ENCODE peak calls at places on chromosomes 3 and 15, in six cellular contexts. P, J, X, Y, M and H are unnamed samples. For H3K27me3 and H3K9me3, the result is how much of the 10 kb centered on the place peaks cover.

GRCh38 chr3:149215474-149215873 is 6.2 kb downstream of the CP start:
- DNase-seq in P (no peak), J (no peak), X (peak), Y (no peak), M (no peak), H (no peak)

GRCh38 chr15:71124937-71125755 is 9.9 kb downstream of the THSD4 start:
- DNase-seq in P (no peak), J (peak), X (no peak), Y (no peak), M (no peak), H (no peak)

GRCh38 chr3:13709706-13710105 is 160.8 kb downstream of the FBLN2 start:
- DNase-seq in P (no peak), J (no peak), X (no peak), Y (peak), M (peak), H (no peak)

GRCh38 chr15:81235781-81236507 is 39.3 kb downstream of the IL16 start:
- DNase-seq in P (no peak), J (no peak), X (peak), Y (peak), M (no peak), H (peak)

GRCh38 chr3:127385540-127385870 is 97.7 kb upstream of the PRR20G start:
- DNase-seq in P (no peak), J (no peak), X (no peak), Y (no peak), M (peak), H (no peak)

GRCh38 chr3:8451696-8452095 is 49.9 kb upstream of the LMCD1 start:
- DNase-seq in P (no peak), J (no peak), X (peak), Y (no peak), M (no peak), H (no peak)

GRCh38 chr3:198019115-198019514 is 59.1 kb downstream of the LMLN start:
- DNase-seq in P (no peak), J (no peak), X (no peak), Y (no peak), M (no peak), H (no peak)

GRCh38 chr15:65049418-65049840 is 4.2 kb downstream of the SLC51B start:
- DNase-seq in P (peak), J (peak), X (peak), Y (peak), M (peak), H (peak)

GRCh38 chr15:83352124-83352523 is 67.7 kb upstream of the BNC1 start:
- DNase-seq in P (no peak), J (no peak), X (no peak), Y (no peak), M (no peak), H (no peak)

GRCh38 chr3:12367346-12367745 is 78.5 kb downstream of the PPARG start:
- DNase-seq in P (no peak), J (no peak), X (no peak), Y (no peak), M (no peak), H (no peak)

GRCh38 chr3:29426302-29427226 is 145.7 kb downstream of the RBMS3 start:
- DNase-seq in P (no peak), J (no peak), X (no peak), Y (no peak), M (no peak), H (no peak)

GRCh38 chr3:15521573-15521965 is at the start of gene COLQ:
- DNase-seq in P (no peak), J (no peak), X (peak), Y (no peak), M (no peak), H (no peak)

GRCh38 chr15:101810905-101811304 is 1.1 kb upstream of the OR4F15 start:
- DNase-seq in P (no peak), J (no peak), X (no peak), Y (no peak), M (no peak), H (peak)

GRCh38 chr15:42421376-42421775 is 62.1 kb downstream of the CAPN3 start:
- DNase-seq in P (no peak), J (no peak), X (no peak), Y (no peak), M (no peak), H (no peak)

GRCh38 chr3:24583004-24583403 is 88.4 kb upstream of the THRB start:
- DNase-seq in P (no peak), J (no peak), X (no peak), Y (no peak), M (no peak), H (no peak)

GRCh38 chr15:45249125-45249780 is 2.8 kb upstream of the SLC28A2 start:
- DNase-seq in P (no peak), J (no peak), X (no peak), Y (no peak), M (no peak), H (no peak)

DNA sequence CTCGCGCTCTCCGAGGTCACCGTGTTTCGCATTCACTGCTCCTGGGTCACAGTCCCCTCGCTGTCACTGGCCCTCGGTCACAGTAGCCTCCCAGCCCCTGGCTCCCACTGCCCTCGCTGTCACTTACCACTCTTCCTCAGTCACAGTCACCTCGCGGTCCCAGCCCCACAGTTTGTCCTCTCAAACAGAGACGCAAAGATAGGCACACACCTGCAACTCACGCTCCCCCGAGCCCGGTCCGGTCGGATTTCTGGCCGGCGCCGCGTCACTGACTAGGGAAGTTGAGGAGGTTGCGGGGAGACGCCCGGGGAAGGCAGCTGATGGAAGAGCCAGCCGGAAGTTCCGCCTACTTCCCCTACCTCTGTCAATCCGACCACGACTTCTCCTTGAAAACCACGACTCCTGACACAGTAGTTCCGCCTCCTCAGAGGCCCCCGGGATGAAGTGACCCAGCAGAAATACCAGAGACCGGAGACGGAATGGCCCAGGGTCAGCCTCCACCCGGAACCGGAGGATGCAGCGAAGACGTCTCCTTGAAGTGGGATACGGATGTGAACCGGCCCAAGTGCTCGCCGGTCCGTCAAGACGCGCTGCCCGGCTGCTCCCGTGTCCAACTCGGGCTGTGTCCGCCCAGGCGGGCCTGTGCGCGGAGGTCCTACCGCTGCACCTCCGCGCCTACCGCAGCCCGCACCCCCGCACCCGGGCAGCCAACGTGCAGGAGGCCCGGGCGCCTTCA is at the start of gene PCYT1A:
- DNase-seq in P (peak), J (peak), X (peak), Y (peak), M (peak), H (peak)
- H3K27me3 ChIP-seq in P (under half), J (under half), X (under half), Y (under half), M (under half), H (under half)

DNA sequence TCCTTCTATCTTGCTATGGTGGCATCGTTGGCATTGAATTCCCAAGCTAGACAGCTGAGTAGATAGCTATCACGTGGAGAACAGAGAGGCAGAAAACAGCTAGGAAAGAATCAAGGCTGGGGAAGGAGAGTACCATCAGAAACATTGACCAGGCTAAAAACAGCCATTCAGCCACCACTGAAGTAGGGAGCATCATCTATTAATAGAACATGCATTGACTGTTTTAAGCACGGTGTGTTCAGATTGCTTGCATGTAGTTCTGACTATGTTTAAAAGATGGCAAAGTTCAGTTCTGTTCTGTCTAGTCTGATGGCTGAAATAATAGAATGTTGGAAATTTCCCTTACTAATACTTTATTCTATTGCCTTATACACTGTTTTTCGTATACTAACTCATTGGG is 413.0 kb downstream of the GABRB3 start:
- DNase-seq in P (no peak), J (no peak), X (no peak), Y (no peak), M (no peak), H (no peak)
- H3K9me3 ChIP-seq in P (under half), J (under half), X (under half), Y (under half), M (under half), H (under half)

DNA sequence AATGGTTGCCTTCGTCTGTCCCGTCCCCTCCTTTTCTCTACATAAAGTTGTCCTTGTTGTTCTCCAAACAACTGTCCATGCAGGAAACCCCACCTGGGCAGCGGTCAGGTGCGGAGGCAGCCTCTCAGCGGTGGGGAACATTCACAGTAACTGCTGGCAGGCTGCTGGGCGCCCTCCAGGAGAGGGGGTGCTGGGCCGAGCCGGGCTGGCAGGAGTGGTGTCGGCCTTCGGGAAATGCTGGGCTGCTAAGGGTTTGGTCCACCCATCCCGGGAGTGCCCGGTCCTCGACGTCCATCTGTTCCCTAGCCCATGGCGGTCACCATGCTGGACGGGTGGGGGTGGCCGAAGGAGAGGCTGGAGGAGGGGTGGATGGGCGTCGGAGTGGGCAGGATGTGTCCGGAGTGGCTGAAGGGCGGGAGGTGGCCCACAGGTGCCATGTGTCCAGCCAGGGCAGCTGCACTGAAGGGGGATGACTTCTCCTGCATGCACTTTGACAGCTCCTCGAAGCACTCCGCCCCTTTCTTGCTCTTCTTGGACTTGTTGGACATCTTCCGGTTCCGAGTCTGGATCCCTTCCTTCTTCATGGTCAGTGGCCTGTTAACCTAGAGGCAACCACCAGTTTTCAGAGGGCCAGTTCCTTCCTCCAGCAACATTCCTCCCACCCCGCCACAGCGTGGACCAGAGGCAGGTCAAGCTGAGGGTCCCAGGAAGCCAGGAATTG is 12.1 kb downstream of the GATA2 start:
- DNase-seq in P (no peak), J (no peak), X (no peak), Y (no peak), M (no peak), H (no peak)
- H3K27me3 ChIP-seq in P (half or more), J (under half), X (under half), Y (under half), M (under half), H (under half)

GRCh38 chr3:21159565-21159950 is 591.5 kb downstream of the ZNF385D start:
- DNase-seq in P (no peak), J (no peak), X (peak), Y (no peak), M (no peak), H (no peak)

GRCh38 chr3:21163961-21164360 is 587.0 kb downstream of the ZNF385D start:
- DNase-seq in P (no peak), J (no peak), X (no peak), Y (no peak), M (no peak), H (no peak)

GRCh38 chr3:21154911-21155310 is 596.1 kb downstream of the ZNF385D start:
- DNase-seq in P (no peak), J (no peak), X (no peak), Y (no peak), M (no peak), H (no peak)

DNA sequence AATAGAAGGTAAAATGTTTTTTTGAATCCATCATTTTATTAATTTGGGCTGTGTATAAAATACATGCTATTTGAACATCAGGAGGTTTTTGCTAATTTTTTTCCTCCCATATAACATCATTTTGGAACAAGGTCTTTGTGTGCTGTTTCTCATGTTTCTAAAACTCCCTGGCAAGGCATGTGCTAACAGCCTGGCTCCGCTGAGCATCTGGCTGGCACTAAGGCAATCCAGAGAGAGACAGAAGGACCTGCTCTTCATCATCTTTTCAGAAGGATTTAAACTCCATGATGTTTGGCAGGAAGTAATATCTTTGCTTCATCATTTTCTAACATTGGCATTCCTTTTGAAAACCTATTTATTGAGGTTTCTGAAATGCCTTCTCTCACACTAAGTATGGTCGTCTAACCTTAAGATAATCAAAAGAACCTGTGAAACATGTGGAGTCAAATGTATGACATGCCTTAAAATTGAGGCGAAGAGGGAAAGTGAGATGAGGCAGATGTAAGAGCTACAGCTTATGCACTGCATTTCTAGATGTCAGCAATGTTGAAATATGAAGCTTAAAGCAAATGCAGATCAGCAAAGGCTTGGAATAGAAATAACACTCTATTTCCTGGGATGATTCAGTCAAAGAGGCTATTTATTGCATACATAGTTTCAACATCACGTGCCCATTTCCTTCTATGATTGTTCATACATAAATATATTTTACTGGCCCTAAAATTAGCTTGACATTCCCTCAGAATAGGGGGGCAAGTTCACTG is 592.0 kb downstream of the ZNF385D start:
- DNase-seq in P (no peak), J (no peak), X (peak), Y (no peak), M (no peak), H (no peak)
- H3K9me3 ChIP-seq in P (under half), J (under half), X (under half), Y (under half), M (under half), H (under half)

DNA sequence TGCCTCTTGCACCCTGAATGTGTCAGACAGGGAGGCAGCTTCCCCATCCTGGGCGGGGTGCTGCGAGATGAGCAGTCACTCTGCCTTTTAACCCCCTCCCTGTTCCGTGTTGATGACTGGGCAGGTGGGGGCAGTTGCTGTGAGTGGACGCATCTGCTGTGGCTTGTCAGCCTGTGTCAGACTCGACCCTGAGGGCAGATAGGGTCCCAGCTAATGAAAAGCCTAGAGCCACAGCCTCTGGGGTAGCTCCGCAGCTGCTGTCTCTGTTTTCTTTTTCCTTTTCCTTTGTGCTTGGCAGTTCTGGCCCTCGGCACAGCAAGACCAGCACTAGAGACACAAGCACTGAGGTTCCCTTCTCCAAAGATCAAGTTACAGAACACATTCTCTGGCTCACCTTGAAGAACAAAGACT is 43.0 kb upstream of the GLCE start:
- DNase-seq in P (no peak), J (no peak), X (no peak), Y (no peak), M (no peak), H (peak)
- H3K27me3 ChIP-seq in P (under half), J (under half), X (under half), Y (under half), M (under half), H (under half)

GRCh38 chr3:19688767-19689166 is 245.2 kb downstream of the EFHB start:
- DNase-seq in P (no peak), J (no peak), X (no peak), Y (no peak), M (no peak), H (no peak)
- H3K9me3 ChIP-seq in P (under half), J (under half), X (under half), Y (under half), M (under half), H (under half)

GRCh38 chr15:40366204-40367037 is 8.4 kb downstream of the DISP2 start:
- DNase-seq in P (no peak), J (no peak), X (no peak), Y (no peak), M (no peak), H (no peak)

GRCh38 chr15:40365624-40366023 is 7.6 kb downstream of the DISP2 start:
- DNase-seq in P (no peak), J (no peak), X (no peak), Y (no peak), M (no peak), H (no peak)

GRCh38 chr15:40365016-40365415 is 7.0 kb downstream of the DISP2 start:
- DNase-seq in P (no peak), J (no peak), X (no peak), Y (no peak), M (no peak), H (no peak)

GRCh38 chr15:40363611-40364010 is 5.6 kb downstream of the DISP2 start:
- DNase-seq in P (no peak), J (no peak), X (no peak), Y (no peak), M (no peak), H (no peak)

GRCh38 chr15:40364259-40364658 is 6.2 kb downstream of the DISP2 start:
- DNase-seq in P (no peak), J (no peak), X (no peak), Y (no peak), M (no peak), H (no peak)
- H3K27me3 ChIP-seq in P (under half), J (under half), X (under half), Y (under half), M (under half), H (under half)

GRCh38 chr15:26899658-26900057 is 32.8 kb downstream of the GABRA5 start:
- DNase-seq in P (no peak), J (no peak), X (no peak), Y (no peak), M (no peak), H (no peak)
- H3K9me3 ChIP-seq in P (under half), J (under half), X (under half), Y (under half), M (under half), H (under half)

DNA sequence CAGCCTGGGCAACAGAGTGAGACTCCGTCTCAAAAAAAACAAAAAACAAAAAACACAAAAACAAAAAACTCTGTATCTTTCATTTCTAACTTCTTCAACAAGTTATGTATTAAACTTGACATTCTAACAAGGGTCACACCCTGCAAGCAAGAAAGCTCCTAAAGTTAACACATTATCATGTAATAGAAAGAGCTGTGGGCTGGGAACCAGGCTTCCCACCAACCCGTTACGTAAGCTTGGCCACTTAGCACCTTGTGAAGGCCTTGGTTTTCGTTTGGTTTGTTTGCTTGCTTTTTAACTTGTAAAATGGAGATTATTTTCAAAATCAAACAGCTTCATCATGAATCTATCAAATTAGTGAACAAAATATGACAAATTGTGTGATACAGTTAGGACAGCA is 47.0 kb downstream of the HEG1 start:
- DNase-seq in P (no peak), J (no peak), X (no peak), Y (no peak), M (no peak), H (no peak)
- H3K27me3 ChIP-seq in P (under half), J (under half), X (under half), Y (under half), M (under half), H (under half)